ENCODE peak calls at places on chromosome 16, in four cellular contexts. P is epithelial cell of esophagus, V is pancreas, R is heart left ventricle. J is an unnamed sample.

GRCh38 chr16:30115238-30115637 is 1.9 kb upstream of the GDPD3 start:
- DNase-seq in V (no peak), R (no peak), P (no peak), J (no peak)

GRCh38 chr16:12440233-12440530 is 363.5 kb downstream of the CPPED1 start:
- DNase-seq in V (no peak), P (no peak), R (no peak), J (no peak)

GRCh38 chr16:1042076-1042744 is 30.3 kb upstream of the SSTR5 start:
- DNase-seq in R (no peak), V (no peak), P (no peak), J (no peak)

GRCh38 chr16:89572478-89573205 is 2.9 kb upstream of the CPNE7 start:
- DNase-seq in P (no peak), V (no peak), R (no peak), J (no peak)

GRCh38 chr16:74896389-74897370 is 88.2 kb downstream of the WDR59 start:
- DNase-seq in V (no peak), P (peak), R (no peak), J (no peak)

GRCh38 chr16:77594798-77595625 is 127.3 kb upstream of the NUDT7 start:
- DNase-seq in V (no peak), P (no peak), R (no peak), J (no peak)

GRCh38 chr16:78566397-78567073 is 467.1 kb downstream of the WWOX start:
- DNase-seq in V (no peak), P (no peak), R (no peak), J (no peak)

GRCh38 chr16:31093132-31093703 is 1.4 kb downstream of the VKORC1 start:
- DNase-seq in V (peak), P (peak), R (peak), J (peak)

GRCh38 chr16:26569793-26570192 is 496.9 kb upstream of the C16orf82 start:
- DNase-seq in R (no peak), P (no peak), V (no peak), J (no peak)

GRCh38 chr16:85126731-85127662 is 14.7 kb upstream of the CIBAR2 start:
- DNase-seq in R (no peak), P (peak), V (no peak), J (no peak)

GRCh38 chr16:47920709-47921108 is 235.1 kb downstream of the ABCC12 start:
- DNase-seq in V (no peak), P (no peak), R (no peak), J (no peak)

GRCh38 chr16:87146676-87147075 is 170.5 kb downstream of the C16orf95 start:
- DNase-seq in V (no peak), R (no peak), P (no peak), J (peak)

GRCh38 chr16:19375561-19376158 is 42.0 kb upstream of the TMC5 start:
- DNase-seq in P (peak), R (no peak), V (no peak), J (no peak)

J was measured in right lobe of liver.